ENCODE peak calls at places on chromosome 5, in four cellular contexts. N is spleen, J is endothelial cell of umbilical vein, D is HL-60. L is an unnamed sample.

GRCh38 chr5:58451732-58452565 is 7.9 kb downstream of the PLK2 start:
- DNase-seq in J (peak), D (no peak), N (no peak), L (no peak)

GRCh38 chr5:166551384-166551783 is 1740.1 kb upstream of the WWC1 start:
- DNase-seq in J (no peak), D (no peak), N (no peak), L (no peak)

GRCh38 chr5:167731951-167732350 is 559.5 kb upstream of the WWC1 start:
- DNase-seq in J (no peak), N (no peak), D (no peak), L (no peak)

GRCh38 chr5:170508660-170509322 is 5.0 kb downstream of the KCNIP1 start:
- DNase-seq in J (peak), N (no peak), D (no peak), L (no peak)

GRCh38 chr5:55218966-55219365 is 8.1 kb downstream of the MCIDAS start:
- DNase-seq in J (no peak), D (no peak), N (no peak), L (no peak)

GRCh38 chr5:133236976-133237375 is 185.2 kb downstream of the HSPA4 start:
- DNase-seq in N (peak), J (no peak), D (no peak), L (no peak)

GRCh38 chr5:86463339-86463738 is 154.4 kb upstream of the COX7C start:
- DNase-seq in D (peak), J (no peak), N (no peak), L (no peak)

GRCh38 chr5:117623042-117623815 is 1048.6 kb upstream of the SEMA6A start:
- DNase-seq in D (no peak), J (no peak), N (no peak), L (no peak)

GRCh38 chr5:147179555-147180147 is 55.2 kb upstream of the STK32A start:
- DNase-seq in D (no peak), N (no peak), J (no peak), L (no peak)
- TF ChIP-seq POLR2AphosphoS5 in D (no peak), N (no peak), J (no peak), L (no peak)

DNA sequence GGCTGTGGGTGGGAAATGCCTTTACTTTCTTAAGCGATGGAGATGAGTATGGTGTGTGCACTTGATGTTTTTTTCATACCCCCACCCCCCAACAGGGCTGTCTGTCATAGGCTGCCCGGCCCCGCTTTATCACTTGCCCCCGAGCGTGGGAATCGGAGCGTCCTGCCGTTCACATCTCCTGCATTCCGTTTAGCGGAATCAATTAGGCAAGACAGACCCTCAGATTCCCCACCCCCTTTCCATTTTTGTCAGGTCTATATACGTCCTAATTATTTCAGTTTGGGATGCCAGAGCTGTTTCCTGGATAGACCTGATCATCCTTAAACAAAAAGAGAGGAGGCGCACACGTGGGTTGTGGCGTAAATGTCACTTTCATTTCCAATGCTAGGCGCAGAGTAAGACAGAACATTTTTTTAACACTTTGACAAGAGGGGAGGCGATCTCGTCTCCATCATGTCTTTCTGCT is 217.2 kb downstream of the MEF2C start:
- DNase-seq in J (no peak), D (no peak), N (no peak), L (no peak)
- TF ChIP-seq POLR2AphosphoS5 in J (no peak), D (no peak), N (no peak), L (no peak)

GRCh38 chr5:113264061-113264460 is 170.7 kb downstream of the TSSK1B start:
- DNase-seq in N (no peak), J (no peak), D (no peak), L (no peak)
- TF ChIP-seq POLR2AphosphoS5 in N (no peak), J (no peak), D (no peak), L (no peak)

DNA sequence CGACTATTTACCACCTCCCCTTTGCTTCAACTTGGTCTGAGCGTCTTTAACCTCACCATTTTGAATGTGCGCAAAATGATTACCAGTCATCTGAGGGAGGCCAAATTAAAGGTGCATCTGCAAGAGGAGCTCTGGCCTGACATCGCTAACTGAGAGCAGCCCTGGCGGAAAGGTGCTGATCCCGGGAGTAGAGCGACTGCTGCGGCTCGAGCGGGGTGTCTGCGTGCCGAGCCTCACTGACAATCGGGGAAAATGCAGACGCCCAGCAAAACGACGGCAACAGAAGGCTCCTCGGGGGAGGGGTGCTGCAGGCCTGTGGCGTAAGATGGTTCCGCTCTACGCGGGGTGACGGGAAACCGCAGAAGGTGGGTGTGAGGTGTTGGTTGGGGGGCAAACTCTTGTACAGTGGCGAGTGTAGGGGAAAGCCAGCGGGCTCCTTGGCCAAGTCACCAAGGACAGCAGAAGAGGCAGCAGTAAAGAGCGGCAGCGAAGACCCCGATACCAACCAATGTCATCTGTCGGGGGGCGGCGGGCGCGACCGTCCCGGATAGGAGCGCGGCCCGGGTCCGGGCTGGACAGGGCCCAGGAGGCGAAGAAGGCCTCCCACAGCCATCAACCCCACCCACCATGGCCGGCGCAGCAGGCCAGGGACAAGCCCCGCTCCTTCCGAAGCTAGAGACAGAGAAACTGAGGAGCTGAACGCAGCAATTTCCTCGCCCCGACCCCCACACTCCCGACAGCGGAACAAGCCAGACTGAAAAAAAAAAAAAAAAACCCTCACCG is 522 bp downstream of the PJA2 start:
- DNase-seq in J (peak), D (peak), N (peak), L (no peak)
- TF ChIP-seq POLR2AphosphoS5 in J (no peak), D (peak), N (peak), L (no peak)

DNA sequence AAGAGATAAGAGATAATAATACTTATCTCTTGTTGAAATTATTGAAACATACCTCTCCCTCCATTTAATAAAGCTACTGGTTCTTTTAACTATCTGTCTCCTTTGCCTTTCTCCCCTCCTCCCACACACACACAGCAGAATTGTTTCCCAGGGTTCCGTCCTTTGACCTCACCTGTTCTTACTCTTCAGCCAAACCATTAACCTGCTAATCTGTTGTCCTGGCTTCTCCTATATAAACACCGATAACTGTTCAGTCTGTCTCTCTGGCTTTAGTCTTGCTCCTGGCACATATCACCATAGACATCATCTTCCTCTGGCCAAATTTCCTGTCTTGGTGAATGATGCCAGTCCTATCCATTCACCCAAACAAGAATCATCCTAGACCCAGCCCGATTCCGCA is 7.7 kb downstream of the RHOBTB3 start:
- DNase-seq in J (no peak), N (no peak), D (no peak), L (no peak)
- TF ChIP-seq POLR2AphosphoS5 in J (no peak), N (no peak), D (no peak), L (no peak)

GRCh38 chr5:14871573-14872069 is at the start of gene ANKH:
- DNase-seq in D (peak), J (peak), N (peak), L (no peak)
- TF ChIP-seq POLR2AphosphoS5 in D (no peak), J (peak), N (no peak), L (no peak)

L was measured in vagina.